ENCODE peak calls at places on chromosomes 16 and 17, in six cellular contexts. I, F, E, Y, C and U are unnamed samples.
A peak's percentile ranks its signal among the peaks of the same experiment; 100 is the strongest.

GRCh38 chr16:8173111-8173644 is 417.1 kb downstream of the TMEM114 start:
- DNase-seq in Y (peak; percentile 8), F (peak; percentile 28), I (peak; percentile 91), E (peak; percentile 72), C (peak; percentile 70), U (peak; percentile 85)

GRCh38 chr16:17408955-17409441 is 61.8 kb downstream of the XYLT1 start:
- DNase-seq in I (no peak), Y (no peak), F (no peak), E (no peak), C (no peak), U (no peak)

GRCh38 chr17:72273301-72274056 is 152.7 kb downstream of the SOX9 start:
- DNase-seq in F (peak; percentile 25), I (no peak), E (no peak), Y (peak; percentile 13), C (no peak), U (no peak)

GRCh38 chr16:27943766-27944165 is 119.7 kb downstream of the GSG1L start:
- DNase-seq in E (no peak), Y (no peak), F (no peak), I (no peak), C (no peak), U (no peak)

GRCh38 chr17:17205368-17206148 is 575 bp downstream of the PLD6 start:
- DNase-seq in F (peak; percentile 21), Y (no peak), E (no peak), C (peak; percentile 90), I (peak; percentile 59), U (no peak)

GRCh38 chr17:31819578-31819977 is 39.5 kb downstream of the COPRS start:
- DNase-seq in Y (no peak), I (no peak), C (peak; percentile 62), E (no peak), F (no peak), U (no peak)

GRCh38 chr17:17235212-17236174 is 1.5 kb downstream of the FLCN start:
- DNase-seq in I (no peak), C (peak; percentile 73), E (no peak), F (peak; percentile 44), Y (peak; percentile 49), U (no peak)

GRCh38 chr17:19663097-19663496 is 14.5 kb downstream of the ALDH3A2 start:
- DNase-seq in C (no peak), E (no peak), F (no peak), I (no peak), Y (no peak), U (no peak)

GRCh38 chr17:79852748-79853147 is 13.5 kb upstream of the CBX4 start:
- DNase-seq in Y (peak; percentile 67), F (peak; percentile 52), I (no peak), C (no peak), E (no peak), U (no peak)

GRCh38 chr17:45073414-45074070 is 12.4 kb downstream of the NMT1 start:
- DNase-seq in I (no peak), C (no peak), F (peak; percentile 97), E (no peak), Y (peak; percentile 88), U (no peak)

GRCh38 chr16:53523126-53523804 is 20.3 kb upstream of the AKTIP start:
- DNase-seq in F (no peak), Y (no peak), I (no peak), C (no peak), E (no peak), U (no peak)

GRCh38 chr17:49549691-49550678 is 25.7 kb upstream of the NXPH3 start:
- DNase-seq in F (no peak), I (no peak), C (no peak), E (no peak), Y (no peak), U (no peak)

GRCh38 chr16:57735755-57736418 is at the start of gene KATNB1:
- DNase-seq in I (no peak), E (no peak), C (no peak), F (no peak), Y (no peak), U (no peak)

GRCh38 chr17:78383725-78384471 is 5.4 kb downstream of the PGS1 start:
- DNase-seq in Y (peak; percentile 99), C (peak; percentile 93), F (peak; percentile 100), I (no peak), E (no peak), U (no peak)

GRCh38 chr17:7561589-7562207 is at the start of gene SENP3:
- DNase-seq in I (peak; percentile 94), E (no peak), Y (peak; percentile 91), F (peak; percentile 88), C (peak; percentile 86), U (peak; percentile 94)

GRCh38 chr17:18231156-18231555 is 5.7 kb downstream of the LLGL1 start:
- DNase-seq in C (no peak), I (no peak), F (no peak), E (no peak), Y (no peak), U (peak; percentile 64)

GRCh38 chr17:55144518-55144917 is 120.2 kb upstream of the HLF start:
- DNase-seq in Y (no peak), F (no peak), I (no peak), C (no peak), E (no peak), U (no peak)

GRCh38 chr16:75039941-75040340 is 41.1 kb downstream of the ZNRF1 start:
- DNase-seq in E (no peak), Y (no peak), C (no peak), F (no peak), I (no peak), U (no peak)

GRCh38 chr16:75042423-75043174 is 43.8 kb downstream of the ZNRF1 start:
- DNase-seq in C (no peak), Y (no peak), F (no peak), I (no peak), E (no peak), U (no peak)

GRCh38 chr16:75043175-75043937 is 44.5 kb downstream of the ZNRF1 start:
- DNase-seq in I (no peak), C (no peak), E (no peak), Y (no peak), F (no peak), U (no peak)

GRCh38 chr16:75035410-75035968 is 36.7 kb downstream of the ZNRF1 start:
- DNase-seq in E (no peak), C (no peak), F (no peak), I (no peak), Y (no peak), U (no peak)

GRCh38 chr16:75038036-75038959 is 39.5 kb downstream of the ZNRF1 start:
- DNase-seq in E (no peak), C (no peak), I (no peak), F (peak; percentile 68), Y (no peak), U (no peak)
- H3K9me3 ChIP-seq in E (peaks cover 4% of the 10 kb centered on the region), C (peaks cover 1% of the 10 kb centered on the region), I (no peaks in the 10 kb centered on the region), F (peaks cover 8% of the 10 kb centered on the region), Y (peaks cover 23% of the 10 kb centered on the region), U (peaks cover 3% of the 10 kb centered on the region)

DNA sequence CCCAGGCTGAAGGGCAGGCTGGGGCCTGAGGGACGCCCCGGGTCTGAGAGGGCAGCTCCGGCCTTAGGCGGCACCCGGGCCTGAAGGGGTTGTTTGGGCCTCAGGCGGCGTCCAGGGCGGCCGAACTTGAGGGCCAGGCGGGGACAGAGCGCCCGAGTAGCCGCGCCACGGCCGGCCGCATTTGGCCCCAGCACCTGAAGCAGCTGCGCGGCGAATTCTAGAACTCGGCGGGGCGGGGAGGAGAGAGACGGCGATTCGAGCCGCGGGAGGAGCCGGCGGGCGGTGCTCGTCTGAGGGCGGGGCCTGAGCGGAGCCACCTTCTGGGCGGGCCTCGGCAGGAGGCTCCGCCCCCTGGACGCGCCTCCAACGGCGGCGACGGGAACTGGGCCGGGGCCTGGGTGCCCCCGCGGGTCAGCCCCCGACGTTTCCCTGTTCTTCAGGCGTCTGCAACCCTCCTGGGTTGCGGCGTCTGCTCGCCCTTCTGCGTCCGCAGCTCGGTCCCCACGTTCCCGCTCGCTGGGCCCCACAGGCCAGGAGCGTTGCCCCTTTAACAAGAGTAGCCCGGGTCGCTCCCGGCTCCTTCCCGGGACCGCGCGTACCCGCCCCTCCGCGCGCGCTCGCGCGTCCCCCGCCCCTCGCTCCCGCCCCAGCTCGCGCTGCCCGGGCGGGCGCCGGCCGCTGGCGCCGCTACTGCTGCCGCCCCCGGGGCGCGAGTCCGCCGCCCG is at the start of the genes INCA1 and KIF1C:
- DNase-seq in F (peak; percentile 82), Y (peak; percentile 89), I (peak; percentile 95), C (peak; percentile 92), E (peak; percentile 64), U (peak; percentile 89)
- H4K8ac ChIP-seq in F (peak within 1 kb of the TSS; percentile 84), Y (peak within 1 kb of the TSS; percentile 78), I (no peak within 1 kb of the TSS), C (peak within 1 kb of the TSS; percentile 74), E (peak within 1 kb of the TSS; percentile 79), U (peak within 1 kb of the TSS; percentile 43)

GRCh38 chr17:80981929-80982425 is 9.7 kb upstream of the CHMP6 start:
- DNase-seq in Y (no peak), E (no peak), C (no peak), F (no peak), I (no peak), U (no peak)

GRCh38 chr17:80981062-80981902 is 10.4 kb upstream of the CHMP6 start:
- DNase-seq in F (no peak), I (peak; percentile 81), E (no peak), Y (no peak), C (no peak), U (peak; percentile 65)

GRCh38 chr17:80978499-80979497 is 12.8 kb upstream of the CHMP6 start:
- DNase-seq in E (no peak), Y (no peak), I (no peak), C (no peak), F (peak; percentile 22), U (no peak)

GRCh38 chr17:80980397-80981061 is 11.1 kb upstream of the CHMP6 start:
- DNase-seq in E (no peak), Y (peak; percentile 46), I (no peak), F (peak; percentile 47), C (no peak), U (no peak)

DNA sequence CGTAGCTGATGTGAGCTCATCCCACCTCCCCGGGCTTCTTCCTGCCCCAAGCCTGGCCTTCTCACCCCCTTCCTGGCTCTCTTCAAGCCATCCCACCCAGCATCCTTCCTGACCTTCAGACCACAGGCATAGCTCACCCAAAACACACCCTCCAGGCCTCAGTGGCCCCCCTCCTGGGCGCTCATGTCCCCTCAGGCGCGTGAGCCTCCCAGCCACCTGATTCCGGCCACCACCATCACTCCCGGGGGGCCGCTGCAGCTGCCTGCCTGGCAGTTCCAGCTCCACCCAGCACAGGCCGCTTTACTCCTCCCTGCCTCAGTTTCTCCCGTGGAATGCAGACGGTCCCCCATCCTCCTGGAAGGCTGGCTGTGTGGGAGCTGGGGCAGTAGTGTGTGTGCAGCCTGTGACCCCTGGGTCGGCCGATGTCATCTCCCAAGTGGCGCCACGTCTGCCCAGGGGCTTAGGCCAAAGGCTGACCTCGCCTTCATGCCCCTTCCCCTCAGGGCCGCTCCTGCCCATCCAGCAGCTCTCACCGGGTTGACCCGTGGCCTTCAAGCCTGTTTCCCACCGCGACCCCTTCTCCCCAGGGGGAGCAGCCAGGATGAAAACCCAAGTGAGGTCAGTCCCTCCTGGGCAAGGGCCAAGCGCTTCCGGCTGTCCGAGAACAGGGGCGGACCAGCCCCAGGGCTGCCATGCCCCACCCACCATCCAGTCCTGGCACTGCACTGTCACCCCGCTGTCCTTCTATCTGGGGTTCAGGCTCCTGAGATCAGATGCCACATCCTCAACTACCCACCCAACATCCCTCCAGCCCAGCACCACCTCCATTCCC is 11.9 kb upstream of the CHMP6 start:
- DNase-seq in F (no peak), I (no peak), E (no peak), C (no peak), Y (no peak), U (no peak)
- H3K4me1 ChIP-seq in F (peaks cover 5% of the 10 kb centered on the region), I (no peaks in the 10 kb centered on the region), E (peaks cover 8% of the 10 kb centered on the region), C (peaks cover under 1% of the 10 kb centered on the region), Y (peaks cover 20% of the 10 kb centered on the region), U (peaks cover 4% of the 10 kb centered on the region)

GRCh38 chr16:35480361-35480760 is 2020.9 kb downstream of the TP53TG3F start:
- DNase-seq in F (no peak), C (no peak), I (no peak), E (no peak), Y (no peak), U (no peak)

GRCh38 chr16:35485915-35486314 is 2026.5 kb downstream of the TP53TG3F start:
- DNase-seq in I (no peak), F (no peak), Y (no peak), C (no peak), E (no peak), U (no peak)

GRCh38 chr16:35480988-35481387 is 2021.6 kb downstream of the TP53TG3F start:
- DNase-seq in F (no peak), I (no peak), Y (no peak), C (no peak), E (no peak), U (no peak)
- H3K9me3 ChIP-seq in F (peaks cover 5% of the 10 kb centered on the region), I (peaks cover 56% of the 10 kb centered on the region), Y (peaks cover 24% of the 10 kb centered on the region), C (peaks cover 17% of the 10 kb centered on the region), E (peaks cover 50% of the 10 kb centered on the region), U (no peaks in the 10 kb centered on the region)